ENCODE peak calls at places on chromosomes 11 and 22, in eight cellular contexts. V is K562, E is tibial nerve, R is transverse colon, H is HepG2, Q is upper lobe of left lung, L is A549, D is GM12878. O is an unnamed sample.

GRCh38 chr11:31500560-31500959 is 8.9 kb downstream of the IMMP1L start:
- DNase-seq in V (no peak), E (no peak), R (no peak), H (no peak), Q (no peak), L (no peak), D (no peak), O (no peak)

GRCh38 chr11:61889831-61890230 is 1.5 kb downstream of the FADS3 start:
- DNase-seq in V (no peak), E (no peak), R (no peak), H (no peak), Q (no peak), L (no peak), D (no peak), O (no peak)

GRCh38 chr11:1650034-1650917 is 20.7 kb downstream of the KRTAP5-5 start:
- DNase-seq in V (no peak), E (no peak), R (no peak), H (no peak), Q (no peak), L (peak; percentile 23), D (no peak), O (no peak)

GRCh38 chr11:128653828-128654231 is 40.0 kb upstream of the FLI1 start:
- DNase-seq in V (no peak), E (no peak), R (peak; percentile 35), H (no peak), Q (peak; percentile 82), L (peak; percentile 47), D (no peak), O (peak; percentile 44)

GRCh38 chr11:84905411-84905810 is 721.7 kb downstream of the DLG2 start:
- DNase-seq in V (no peak), E (no peak), R (no peak), H (no peak), Q (no peak), L (no peak), D (no peak), O (no peak)

GRCh38 chr11:67053896-67054850 is 2.5 kb upstream of the RHOD start:
- DNase-seq in V (peak; percentile 76), E (no peak), R (peak; percentile 50), H (peak; percentile 49), Q (peak; percentile 49), L (peak; percentile 80), D (no peak), O (peak; percentile 63)

GRCh38 chr11:44308923-44309482 is 936 bp downstream of the ALX4 start:
- DNase-seq in V (no peak), E (no peak), R (no peak), H (no peak), Q (no peak), L (no peak), D (no peak), O (no peak)

GRCh38 chr11:3745161-3745560 is 52.2 kb downstream of the NUP98 start:
- DNase-seq in V (no peak), E (no peak), R (no peak), H (no peak), Q (no peak), L (no peak), D (no peak), O (no peak)

GRCh38 chr11:62908468-62909072 is 12.6 kb downstream of the CHRM1 start:
- DNase-seq in V (no peak), E (no peak), R (no peak), H (no peak), Q (peak; percentile 54), L (no peak), D (no peak), O (peak; percentile 48)

GRCh38 chr11:28621648-28622215 is 513.5 kb downstream of the METTL15 start:
- DNase-seq in V (no peak), E (no peak), R (no peak), H (no peak), Q (no peak), L (no peak), D (no peak), O (peak; percentile 43)

GRCh38 chr22:27489265-27489675 is 312.3 kb downstream of the MN1 start:
- DNase-seq in V (no peak), E (no peak), R (peak; percentile 86), H (peak; percentile 60), Q (no peak), L (peak; percentile 38), D (no peak), O (peak; percentile 71)

GRCh38 chr11:945986-946385 is 20.3 kb downstream of the AP2A2 start:
- DNase-seq in V (no peak), E (no peak), R (no peak), H (peak; percentile 59), Q (no peak), L (peak; percentile 27), D (no peak), O (no peak)

GRCh38 chr11:44774736-44775135 is 48.0 kb downstream of the TSPAN18 start:
- DNase-seq in V (no peak), E (no peak), R (no peak), H (no peak), Q (no peak), L (no peak), D (no peak), O (no peak)

GRCh38 chr22:20094158-20094807 is 14.2 kb downstream of the DGCR8 start:
- DNase-seq in V (no peak), E (no peak), R (no peak), H (no peak), Q (no peak), L (no peak), D (no peak), O (no peak)

GRCh38 chr11:107683807-107684206 is 28.0 kb downstream of the SLN start:
- DNase-seq in V (peak; percentile 14), E (no peak), R (no peak), H (no peak), Q (no peak), L (peak; percentile 31), D (no peak), O (no peak)
- TF ChIP-seq EP300 in V (no peak), E (no peak), R (no peak), H (no peak), Q (no peak), L (no peak), D (no peak), O (no peak)

DNA sequence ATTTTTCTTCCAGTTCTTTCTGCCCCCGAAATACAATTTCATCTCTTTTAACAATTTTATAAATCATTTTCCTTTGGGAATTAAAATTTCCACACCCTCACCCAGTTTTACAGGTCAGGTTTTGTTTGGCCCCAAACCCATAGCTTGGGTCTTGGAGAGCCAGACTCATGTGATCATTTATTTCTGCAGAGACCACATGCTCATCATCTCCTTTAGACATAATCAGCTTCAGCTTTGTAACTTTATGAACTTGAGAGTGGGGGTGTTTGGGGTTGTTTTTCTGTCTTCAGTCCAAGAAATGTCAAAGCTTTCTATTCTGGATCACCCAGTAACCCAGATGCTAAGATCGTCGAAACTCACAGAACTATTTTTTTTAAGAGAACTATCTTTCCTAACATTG is 70.9 kb downstream of the DBX1 start:
- DNase-seq in V (no peak), E (no peak), R (no peak), H (no peak), Q (no peak), L (no peak), D (no peak), O (no peak)
- TF ChIP-seq CTCF in V (no peak), E (no peak), R (no peak), H (no peak), Q (no peak), L (no peak), D (no peak), O (no peak)

DNA sequence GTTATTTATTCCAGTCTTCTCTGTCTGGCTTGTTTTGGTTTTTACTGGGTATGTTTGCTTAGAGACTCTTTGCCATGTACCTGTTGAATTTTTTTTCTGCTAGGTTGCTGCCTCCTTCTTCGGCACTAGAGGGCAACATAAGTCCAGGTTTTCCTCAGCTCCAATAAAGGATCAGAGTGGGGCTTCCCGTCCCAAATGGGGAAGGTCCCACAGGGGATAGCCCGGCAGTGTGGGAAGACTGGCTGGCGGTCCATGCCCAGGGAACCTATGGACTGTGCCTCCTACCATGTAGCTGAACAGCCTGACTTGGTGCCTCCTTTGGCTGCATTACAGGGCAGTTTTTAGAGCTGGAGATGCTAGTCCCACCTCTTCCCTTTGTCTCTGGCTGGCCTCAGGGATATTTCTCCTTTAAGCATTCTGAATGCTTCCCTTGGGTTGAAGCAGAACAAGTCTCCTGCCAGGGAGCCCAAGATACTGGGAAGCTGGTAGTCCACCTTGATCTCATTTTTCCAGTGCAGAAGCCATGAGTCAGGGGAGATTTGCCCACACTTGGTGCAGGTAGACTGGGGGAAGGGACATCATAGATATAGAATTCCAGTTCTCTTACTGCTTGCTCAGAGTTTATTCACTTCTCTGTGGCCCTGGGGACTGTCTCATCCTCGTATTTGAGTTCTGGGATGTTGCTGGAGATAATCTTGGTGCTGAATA is 60.2 kb downstream of the BRD1 start:
- DNase-seq in V (peak; percentile 55), E (no peak), R (peak; percentile 13), H (peak; percentile 58), Q (peak; percentile 33), L (peak; percentile 55), D (peak; percentile 50), O (no peak)
- TF ChIP-seq EP300 in V (no peak), E (no peak), R (no peak), H (no peak), Q (no peak), L (no peak), D (no peak), O (no peak)

GRCh38 chr11:64224151-64224890 is 1.7 kb downstream of the TRPT1 start:
- DNase-seq in V (peak; percentile 14), E (no peak), R (no peak), H (no peak), Q (no peak), L (no peak), D (no peak), O (no peak)

GRCh38 chr11:64224891-64225607 is 937 bp downstream of the TRPT1 start:
- DNase-seq in V (peak; percentile 46), E (no peak), R (no peak), H (no peak), Q (no peak), L (no peak), D (no peak), O (no peak)

GRCh38 chr11:64226507-64227051 is 505 bp downstream of the NUDT22 start:
- DNase-seq in V (peak; percentile 60), E (no peak), R (peak; percentile 82), H (peak; percentile 50), Q (peak; percentile 86), L (no peak), D (no peak), O (peak; percentile 68)

GRCh38 chr11:64227405-64227956 is 1.4 kb downstream of the NUDT22 start:
- DNase-seq in V (peak; percentile 11), E (no peak), R (no peak), H (no peak), Q (no peak), L (no peak), D (no peak), O (peak; percentile 65)

DNA sequence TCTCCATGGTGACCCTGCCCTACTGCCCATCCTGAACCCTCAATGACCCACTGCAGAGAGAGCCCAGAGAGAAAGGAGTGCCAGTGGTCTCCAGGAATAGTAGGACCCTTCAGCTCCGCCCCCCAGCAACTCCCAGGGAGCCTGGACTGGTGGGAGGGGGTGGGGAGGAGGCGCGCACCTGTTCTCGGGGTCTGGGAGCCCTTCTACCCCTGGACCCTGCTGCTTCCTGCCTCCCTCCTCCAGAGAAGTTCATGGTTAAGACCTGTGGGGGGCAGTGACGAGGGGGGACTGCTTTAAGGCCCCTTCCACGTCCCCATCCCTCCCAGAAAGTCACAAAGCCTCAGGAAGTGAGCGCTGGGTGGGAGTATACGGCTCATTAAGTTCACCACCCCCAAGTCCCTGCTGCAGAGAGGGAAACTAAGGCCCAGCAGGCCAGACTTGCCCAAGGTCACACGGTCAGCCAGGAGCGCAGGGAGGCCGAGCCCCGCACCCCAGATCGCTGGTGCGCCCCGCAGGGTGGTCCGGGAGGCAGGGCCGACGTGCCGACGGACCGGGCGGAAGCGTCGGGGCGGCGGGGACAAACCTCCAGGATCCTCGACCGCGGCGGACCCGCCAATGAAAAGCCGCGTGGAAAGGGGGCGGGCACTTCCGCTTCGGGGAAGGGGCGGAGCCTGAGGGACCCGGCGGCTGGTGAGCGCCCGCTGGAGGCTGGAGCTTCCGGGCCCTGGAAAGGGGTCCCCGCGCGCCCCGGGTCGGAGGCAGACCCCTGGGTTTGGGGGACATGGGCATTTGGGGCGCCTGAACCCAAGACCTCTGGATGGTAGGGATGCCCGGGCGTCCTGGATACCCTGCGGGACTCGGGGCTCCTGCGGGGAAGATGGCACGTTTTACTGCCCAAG is at the start of the genes NUDT22 and TRPT1:
- DNase-seq in V (peak; percentile 94), E (peak; percentile 81), R (peak; percentile 96), H (peak; percentile 77), Q (peak; percentile 93), L (peak; percentile 80), D (no peak), O (peak; percentile 95)
- TF ChIP-seq CTCF in V (peak; percentile 19), E (peak; percentile 14), R (peak; percentile 46), H (peak; percentile 65), Q (peak; percentile 35), L (peak; percentile 28), D (peak; percentile 48), O (no peak)

O was measured in stomach.